ENCODE peak calls at places on chromosomes 13 and 19, in five cellular contexts. G is stomach, Q is H9, F is neuronal stem cell, N is psoas muscle. M is an unnamed sample. For H3K4me1, the result is how much of the 10 kb centered on the place peaks cover.

GRCh38 chr13:67230774-67231480 is 791 bp upstream of the PCDH9 start:
- DNase-seq in G (peak), Q (peak), F (peak), N (peak), M (peak)

GRCh38 chr19:39937094-39937493 is 2.7 kb upstream of the FCGBP start:
- DNase-seq in G (no peak), Q (no peak), F (no peak), N (no peak), M (no peak)

GRCh38 chr13:59531571-59532091 is 632.1 kb downstream of the DIAPH3 start:
- DNase-seq in G (peak), Q (peak), F (no peak), N (peak), M (no peak)

GRCh38 chr19:44890366-44891015 is 563 bp upstream of the TOMM40 start:
- DNase-seq in G (no peak), Q (peak), F (peak), N (no peak), M (no peak)

GRCh38 chr19:55585658-55586339 is 5.2 kb upstream of the ZNF579 start:
- DNase-seq in G (peak), Q (peak), F (peak), N (peak), M (peak)

GRCh38 chr13:114140909-114141255 is 8.5 kb upstream of the RASA3 start:
- DNase-seq in G (no peak), Q (no peak), F (no peak), N (no peak), M (no peak)

GRCh38 chr19:12783226-12783848 is 7.9 kb upstream of the JUNB start:
- DNase-seq in G (no peak), Q (no peak), F (no peak), N (no peak), M (no peak)

GRCh38 chr19:45097776-45098520 is 5.0 kb downstream of the PPP1R37 start:
- DNase-seq in G (peak), Q (no peak), F (no peak), N (peak), M (no peak)

GRCh38 chr19:57280913-57281425 is 684 bp downstream of the ZNF460 start:
- DNase-seq in G (no peak), Q (no peak), F (no peak), N (no peak), M (no peak)

GRCh38 chr19:13925990-13926389 is 12.2 kb downstream of the PODNL1 start:
- DNase-seq in G (no peak), Q (no peak), F (no peak), N (no peak), M (no peak)

GRCh38 chr13:36807616-36808015 is 11.4 kb upstream of the RFXAP start:
- DNase-seq in G (no peak), Q (no peak), F (no peak), N (no peak), M (no peak)

GRCh38 chr19:18607222-18608101 is 863 bp upstream of the CRLF1 start:
- DNase-seq in G (no peak), Q (no peak), F (no peak), N (peak), M (no peak)

GRCh38 chr19:4971424-4971793 is 2.5 kb downstream of the KDM4B start:
- DNase-seq in G (peak), Q (peak), F (no peak), N (no peak), M (no peak)

GRCh38 chr13:79767126-79767525 is 286.2 kb downstream of the NDFIP2 start:
- DNase-seq in G (no peak), Q (no peak), F (no peak), N (no peak), M (no peak)

GRCh38 chr13:86684402-86684801 is 885.2 kb upstream of the SLITRK6 start:
- DNase-seq in G (no peak), Q (no peak), F (no peak), N (no peak), M (no peak)

GRCh38 chr13:36059366-36059765 is 71.8 kb downstream of the DCLK1 start:
- DNase-seq in G (no peak), Q (no peak), F (no peak), N (peak), M (no peak)

GRCh38 chr13:33624253-33624652 is 193.7 kb upstream of the RFC3 start:
- DNase-seq in G (no peak), Q (no peak), F (no peak), N (no peak), M (no peak)

GRCh38 chr13:110734561-110734960 is 21.1 kb downstream of the ING1 start:
- DNase-seq in G (no peak), Q (no peak), F (no peak), N (no peak), M (no peak)

GRCh38 chr19:55041627-55042343 is 3.7 kb upstream of the GP6 start:
- DNase-seq in G (no peak), Q (no peak), F (no peak), N (no peak), M (no peak)

GRCh38 chr13:42219051-42219450 is 52.9 kb upstream of the AKAP11 start:
- DNase-seq in G (no peak), Q (no peak), F (no peak), N (no peak), M (no peak)

GRCh38 chr19:6220385-6221191 is 59.2 kb downstream of the MLLT1 start:
- DNase-seq in G (no peak), Q (no peak), F (no peak), N (peak), M (no peak)

GRCh38 chr19:57664269-57665127 is 4.2 kb upstream of the ZSCAN4 start:
- DNase-seq in G (peak), Q (peak), F (peak), N (peak), M (peak)

GRCh38 chr13:30870049-30870884 is 35.8 kb upstream of the MEDAG start:
- DNase-seq in G (peak), Q (peak), F (peak), N (peak), M (no peak)

GRCh38 chr19:13859361-13859880 is 17.5 kb upstream of the NANOS3 start:
- DNase-seq in G (no peak), Q (no peak), F (no peak), N (no peak), M (no peak)

GRCh38 chr19:55661826-55662225 is 7.0 kb downstream of the U2AF2 start:
- DNase-seq in G (no peak), Q (no peak), F (no peak), N (no peak), M (no peak)

GRCh38 chr13:21360463-21360862 is 98.6 kb downstream of the ZDHHC20 start:
- DNase-seq in G (no peak), Q (peak), F (no peak), N (no peak), M (no peak)

GRCh38 chr13:35812730-35813129 is 318.5 kb downstream of the DCLK1 start:
- DNase-seq in G (no peak), Q (no peak), F (no peak), N (no peak), M (no peak)

GRCh38 chr13:51193387-51193786 is 28.8 kb upstream of the FAM124A start:
- DNase-seq in G (no peak), Q (no peak), F (no peak), N (no peak), M (no peak)

GRCh38 chr19:53865918-53866696 is 1.6 kb upstream of the MYADM start:
- DNase-seq in G (peak), Q (peak), F (peak), N (peak), M (peak)

GRCh38 chr19:16596399-16596798 is 24.2 kb upstream of the SLC35E1 start:
- DNase-seq in G (no peak), Q (no peak), F (no peak), N (no peak), M (no peak)

GRCh38 chr13:50025446-50025845 is 10.2 kb downstream of the KCNRG start:
- DNase-seq in G (no peak), Q (no peak), F (no peak), N (no peak), M (no peak)
- H3K27ac ChIP-seq in G (no peak), Q (no peak), F (no peak), N (no peak), M (peak)

DNA sequence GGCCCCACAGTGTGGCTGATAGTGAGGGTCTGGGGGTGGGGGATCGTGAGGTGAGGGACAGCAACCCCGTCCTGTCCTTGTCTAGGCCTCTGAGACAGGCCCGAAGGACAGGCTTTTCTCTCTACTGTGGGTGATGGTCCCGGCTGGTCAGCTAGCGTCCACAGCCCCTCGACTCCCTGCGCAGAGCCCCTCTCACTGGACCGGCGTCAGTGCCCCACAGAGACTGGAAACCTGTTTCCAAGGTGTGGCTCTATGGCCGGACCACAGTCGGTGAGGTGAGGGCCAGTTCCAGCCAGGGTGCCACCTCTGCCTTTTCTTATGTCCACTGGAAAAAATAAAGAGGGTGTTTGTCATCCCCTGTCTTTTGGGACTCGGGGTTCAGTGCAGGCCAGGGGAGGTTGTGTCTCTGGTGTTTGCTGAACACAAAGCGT is 22.6 kb downstream of the ATP11A start:
- DNase-seq in G (no peak), Q (no peak), F (no peak), N (peak), M (peak)
- H3K4me1 ChIP-seq in G (under half), Q (under half), F (under half), N (under half), M (under half)

GRCh38 chr19:2485428-2485827 is 9.5 kb downstream of the GADD45B start:
- DNase-seq in G (no peak), Q (no peak), F (no peak), N (no peak), M (no peak)

GRCh38 chr19:2487090-2487489 is 11.2 kb downstream of the GADD45B start:
- DNase-seq in G (no peak), Q (no peak), F (no peak), N (no peak), M (no peak)

GRCh38 chr19:2488942-2489731 is 13.2 kb downstream of the GADD45B start:
- DNase-seq in G (peak), Q (no peak), F (no peak), N (peak), M (peak)

GRCh38 chr19:2488405-2488941 is 12.5 kb downstream of the GADD45B start:
- DNase-seq in G (no peak), Q (no peak), F (no peak), N (no peak), M (no peak)

GRCh38 chr19:2487780-2488330 is 11.9 kb downstream of the GADD45B start:
- DNase-seq in G (no peak), Q (no peak), F (no peak), N (no peak), M (no peak)
- H3K27ac ChIP-seq in G (no peak), Q (no peak), F (no peak), N (no peak), M (no peak)

GRCh38 chr13:28447206-28447605 is 47.7 kb downstream of the FLT1 start:
- DNase-seq in G (no peak), Q (no peak), F (no peak), N (no peak), M (no peak)
- H3K4me1 ChIP-seq in G (under half), Q (under half), F (under half), N (under half), M (under half)

DNA sequence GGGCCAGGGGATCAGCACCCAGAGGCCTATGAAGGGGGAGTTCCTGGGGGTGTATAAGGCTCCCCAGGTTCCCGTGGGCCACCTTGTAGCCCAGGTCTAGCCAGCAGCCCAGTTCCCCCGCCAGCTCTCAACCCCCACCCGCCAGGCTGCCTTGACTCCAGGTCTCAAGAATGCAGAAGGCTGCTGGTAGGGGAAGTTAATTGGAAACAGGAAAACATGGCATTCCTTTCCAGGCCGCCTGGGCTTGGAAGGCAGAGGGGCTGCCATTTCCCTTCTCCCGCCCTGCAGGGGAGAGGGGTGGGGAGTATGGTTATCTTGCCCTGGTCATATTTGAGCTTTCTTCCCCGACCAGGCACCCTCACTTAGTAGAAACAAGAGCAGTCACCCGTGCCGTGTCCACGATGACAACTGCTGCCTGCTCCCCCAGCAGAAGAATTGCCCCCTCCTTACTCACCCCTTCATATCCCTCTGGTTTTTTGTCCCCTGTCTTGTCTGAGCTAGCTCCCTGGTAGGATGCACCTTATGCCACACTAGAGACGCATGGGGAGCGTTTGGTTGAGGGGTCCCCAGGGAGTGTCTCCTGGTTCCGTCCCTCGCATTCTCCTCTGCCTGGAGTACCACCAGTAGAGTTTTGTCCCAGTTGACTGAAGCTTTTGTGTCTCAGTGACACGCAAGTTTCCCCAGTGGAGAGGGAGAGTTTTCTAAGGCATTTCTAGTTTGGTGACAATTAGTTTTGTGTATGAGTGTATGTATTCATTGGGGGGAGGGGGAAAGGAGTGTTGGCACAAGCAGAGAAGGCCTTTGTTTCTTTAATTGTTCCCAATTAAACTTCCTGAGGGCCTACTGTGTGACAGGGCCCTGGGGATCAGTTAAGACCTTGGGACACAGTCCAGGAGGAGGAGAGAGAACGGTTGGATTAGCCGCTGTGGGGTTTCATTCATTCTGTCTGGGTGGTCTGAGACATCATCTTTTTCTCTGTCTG is 4.5 kb downstream of the BICRA start:
- DNase-seq in G (no peak), Q (peak), F (peak), N (no peak), M (no peak)
- H3K27ac ChIP-seq in G (peak), Q (peak), F (peak), N (peak), M (no peak)

DNA sequence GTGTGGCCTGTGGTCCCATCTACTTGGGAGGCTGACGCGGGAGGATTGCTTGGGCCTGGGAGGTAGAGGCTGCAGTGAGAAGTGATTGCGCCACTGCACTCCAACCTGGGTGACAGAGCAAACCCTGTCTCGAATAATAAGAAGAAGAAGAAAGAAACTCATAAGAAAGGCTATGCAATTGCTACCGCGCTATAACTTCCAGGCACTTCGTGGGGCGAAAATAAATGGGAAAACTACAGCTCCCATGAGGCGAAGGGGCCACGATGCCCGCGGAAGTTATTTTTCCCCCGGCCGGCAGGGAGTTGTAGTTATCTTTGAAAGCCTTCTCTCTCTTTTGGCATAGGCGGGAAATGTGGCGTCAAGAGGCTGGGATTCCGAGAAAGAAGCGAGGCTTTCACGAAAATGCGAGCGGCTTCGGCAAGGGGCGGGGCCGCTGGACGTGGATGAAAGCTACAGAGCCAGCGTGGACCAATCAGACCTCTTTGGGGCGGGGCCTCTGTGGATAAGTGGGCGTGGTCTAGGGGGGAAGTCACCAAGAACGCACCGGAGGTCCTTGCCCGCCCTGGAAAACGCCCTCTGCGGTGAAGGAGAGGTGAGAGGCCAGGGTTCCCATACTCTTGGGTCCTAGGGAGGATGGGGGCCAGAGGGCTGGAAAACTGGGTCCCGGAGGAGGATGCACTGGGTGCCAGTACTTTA is at the start of gene NUCB1:
- DNase-seq in G (peak), Q (peak), F (peak), N (peak), M (peak)
- H3K4me1 ChIP-seq in G (under half), Q (under half), F (under half), N (under half), M (under half)

DNA sequence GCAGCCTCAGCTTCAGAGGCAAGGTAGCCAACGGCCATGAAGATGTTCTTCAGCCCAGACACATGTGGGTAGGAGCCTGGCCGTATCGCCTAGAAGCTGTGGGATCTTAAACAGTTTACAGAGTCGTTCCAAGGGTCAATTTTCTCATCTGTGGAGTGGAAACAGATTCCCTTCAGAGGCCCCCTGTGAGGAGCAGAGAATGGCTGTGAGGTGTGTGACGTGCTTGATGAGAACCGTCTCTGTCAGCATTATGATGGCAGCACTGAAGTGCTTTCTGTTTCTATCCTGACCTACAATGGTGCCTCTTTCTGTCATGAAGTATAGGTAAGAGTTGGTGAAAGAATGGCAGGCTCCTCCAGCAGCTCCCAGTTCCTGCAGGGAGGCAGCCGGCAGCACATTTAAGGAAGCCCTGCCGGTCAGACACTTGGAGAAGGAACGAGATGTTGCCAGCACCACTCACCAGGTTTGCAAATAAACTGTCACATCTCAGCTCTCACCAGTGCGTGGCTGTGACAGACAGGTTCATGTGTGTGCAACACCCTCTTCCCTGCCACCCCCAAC is 277.3 kb downstream of the FOXO1 start:
- DNase-seq in G (no peak), Q (no peak), F (no peak), N (no peak), M (no peak)
- H3K27ac ChIP-seq in G (peak), Q (no peak), F (no peak), N (no peak), M (no peak)

GRCh38 chr19:43467730-43468129 is 2.3 kb upstream of the LYPD3 start:
- DNase-seq in G (no peak), Q (no peak), F (no peak), N (no peak), M (no peak)
- H3K4me1 ChIP-seq in G (under half), Q (under half), F (under half), N (under half), M (under half)

GRCh38 chr19:51009061-51009891 is 7.9 kb upstream of the KLK8 start:
- DNase-seq in G (no peak), Q (no peak), F (no peak), N (no peak), M (no peak)
- H3K27ac ChIP-seq in G (no peak), Q (no peak), F (no peak), N (no peak), M (no peak)

GRCh38 chr19:1654178-1654792 is 1.9 kb upstream of the TCF3 start:
- DNase-seq in G (no peak), Q (no peak), F (no peak), N (no peak), M (no peak)
- H3K4me1 ChIP-seq in G (under half), Q (under half), F (under half), N (under half), M (under half)

M was measured in left lung.